ENCODE peak calls at places on chromosomes 1 and 21, in five cellular contexts. M, H, Z, J and E are unnamed samples.

GRCh38 chr1:67627906-67628305 is 57.1 kb upstream of the GADD45A start:
- DNase-seq in H (no peak), J (no peak), M (no peak), Z (no peak), E (no peak)

GRCh38 chr1:22618056-22618455 is 18.4 kb upstream of the C1QA start:
- DNase-seq in Z (no peak), M (no peak), H (no peak), J (no peak), E (no peak)

GRCh38 chr1:243917177-243917862 is 67.3 kb upstream of the AKT3 start:
- DNase-seq in J (peak; percentile 51), Z (no peak), M (peak; percentile 28), H (no peak), E (no peak)

GRCh38 chr1:149916193-149916926 is 1.3 kb downstream of the SV2A start:
- DNase-seq in H (no peak), M (no peak), J (no peak), Z (no peak), E (no peak)

GRCh38 chr1:51734899-51735745 is 118.2 kb downstream of the OSBPL9 start:
- DNase-seq in J (no peak), H (no peak), M (no peak), Z (no peak), E (no peak)

GRCh38 chr1:41769068-41769467 is 149.7 kb downstream of the HIVEP3 start:
- DNase-seq in Z (no peak), H (no peak), M (no peak), J (no peak), E (no peak)

GRCh38 chr1:12549460-12550349 is 68.3 kb downstream of the DHRS3 start:
- DNase-seq in H (peak; percentile 48), M (no peak), Z (peak; percentile 78), J (no peak), E (peak; percentile 75)

GRCh38 chr1:100883963-100884362 is 10.7 kb downstream of the EXTL2 start:
- DNase-seq in Z (no peak), H (no peak), J (no peak), M (no peak), E (no peak)

GRCh38 chr1:64857347-64857746 is 109.0 kb downstream of the JAK1 start:
- DNase-seq in Z (no peak), M (no peak), J (no peak), H (no peak), E (no peak)

GRCh38 chr1:208577381-208577905 is 333.3 kb upstream of the PLXNA2 start:
- DNase-seq in J (no peak), H (no peak), Z (no peak), M (no peak), E (no peak)

GRCh38 chr1:85224734-85225623 is 24.2 kb upstream of the SYDE2 start:
- DNase-seq in M (no peak), J (no peak), H (no peak), Z (no peak), E (peak; percentile 84)

GRCh38 chr1:8423134-8423701 is 105.3 kb downstream of the SLC45A1 start:
- DNase-seq in Z (no peak), H (peak; percentile 23), M (no peak), J (no peak), E (no peak)

GRCh38 chr1:3623441-3624150 is 1.2 kb upstream of the TPRG1L start:
- DNase-seq in M (no peak), J (no peak), H (no peak), Z (no peak), E (no peak)

GRCh38 chr1:176869577-176869976 is 294.9 kb downstream of the ASTN1 start:
- DNase-seq in M (no peak), Z (no peak), H (no peak), J (no peak), E (no peak)

GRCh38 chr1:35768350-35769187 is 1.2 kb downstream of the CLSPN start:
- DNase-seq in J (no peak), M (no peak), Z (no peak), H (no peak), E (no peak)

GRCh38 chr1:9319789-9320519 is 27.3 kb downstream of the SPSB1 start:
- DNase-seq in H (peak; percentile 27), M (no peak), Z (no peak), J (no peak), E (no peak)

GRCh38 chr21:37829043-37829442 is 87.2 kb downstream of the KCNJ6 start:
- DNase-seq in J (no peak), H (no peak), M (no peak), Z (no peak), E (no peak)

GRCh38 chr1:242610209-242610608 is 85.7 kb upstream of the PLD5 start:
- DNase-seq in J (no peak), M (no peak), Z (no peak), H (no peak), E (no peak)

GRCh38 chr21:39386899-39387298 is 38.0 kb upstream of the HMGN1 start:
- DNase-seq in J (no peak), M (no peak), Z (no peak), H (no peak), E (no peak)

GRCh38 chr1:58884706-58885661 is 101.1 kb upstream of the JUN start:
- DNase-seq in J (no peak), H (no peak), M (no peak), Z (no peak), E (peak; percentile 87)

GRCh38 chr1:101181930-101182329 is 54.9 kb upstream of the S1PR1 start:
- DNase-seq in M (no peak), Z (no peak), J (no peak), H (no peak), E (no peak)

GRCh38 chr1:42003433-42003832 is 84.7 kb upstream of the HIVEP3 start:
- DNase-seq in H (no peak), Z (no peak), M (no peak), J (no peak), E (peak; percentile 50)

GRCh38 chr1:204190212-204191211 is 5.8 kb downstream of the KISS1 start:
- DNase-seq in H (no peak), J (no peak), Z (no peak), M (no peak), E (no peak)

GRCh38 chr1:31677949-31678348 is 25.9 kb downstream of the COL16A1 start:
- DNase-seq in M (no peak), Z (no peak), J (no peak), H (no peak), E (no peak)

GRCh38 chr21:14551741-14552140 is 5.6 kb upstream of the SAMSN1 start:
- DNase-seq in H (no peak), M (no peak), J (no peak), Z (no peak), E (no peak)

GRCh38 chr1:227846265-227846858 is 30.9 kb downstream of the PRSS38 start:
- DNase-seq in H (no peak), M (no peak), J (no peak), Z (no peak), E (no peak)